ENCODE peak calls at places on chromosomes 1 and 21, in four cellular contexts. W is body of pancreas; X is adrenal gland; H is CD8-positive, alpha-beta T cell. Q is an unnamed sample. For H3K36me3 and H3K4me1, the result is how much of the 10 kb centered on the place peaks cover.

GRCh38 chr1:172024516-172024915 is 183.2 kb downstream of the DNM3 start:
- DNase-seq in W (no peak), X (no peak), H (no peak), Q (no peak)

GRCh38 chr1:59997479-59997878 is 70.9 kb upstream of the CYP2J2 start:
- DNase-seq in W (no peak), X (no peak), H (no peak), Q (no peak)

GRCh38 chr1:96845464-96845863 is 123.9 kb downstream of the PTBP2 start:
- DNase-seq in W (peak), X (peak), H (peak), Q (peak)

GRCh38 chr1:46618746-46619415 is 2.3 kb upstream of the MOB3C start:
- DNase-seq in W (no peak), X (no peak), H (no peak), Q (no peak)

GRCh38 chr21:46189213-46189958 is 5.1 kb upstream of the SPATC1L start:
- DNase-seq in W (no peak), X (peak), H (no peak), Q (no peak)

GRCh38 chr1:10918531-10918930 is 93.9 kb upstream of the TARDBP start:
- DNase-seq in W (no peak), X (no peak), H (no peak), Q (no peak)

GRCh38 chr21:43733529-43734071 is 14.7 kb downstream of the PDXK start:
- DNase-seq in W (peak), X (no peak), H (no peak), Q (no peak)

GRCh38 chr1:26318338-26319064 is 743 bp downstream of the CD52 start:
- DNase-seq in W (no peak), X (peak), H (peak), Q (no peak)

GRCh38 chr1:4778056-4778455 is 123.6 kb downstream of the AJAP1 start:
- DNase-seq in W (peak), X (peak), H (no peak), Q (no peak)

GRCh38 chr1:7111855-7112254 is 326.6 kb downstream of the CAMTA1 start:
- DNase-seq in W (no peak), X (no peak), H (no peak), Q (no peak)

GRCh38 chr1:178397678-178398077 is 99.1 kb downstream of the CLEC20A start:
- DNase-seq in W (no peak), X (no peak), H (no peak), Q (no peak)

GRCh38 chr1:171985639-171986038 is 144.3 kb downstream of the DNM3 start:
- DNase-seq in W (no peak), X (peak), H (no peak), Q (no peak)

GRCh38 chr1:14765773-14766172 is 167.3 kb downstream of the KAZN start:
- DNase-seq in W (no peak), X (no peak), H (no peak), Q (no peak)

GRCh38 chr1:172936088-172936487 is 114.7 kb downstream of the TNFSF18 start:
- DNase-seq in W (no peak), X (no peak), H (no peak), Q (no peak)

GRCh38 chr1:119740886-119741780 is 27.6 kb downstream of the HMGCS2 start:
- DNase-seq in W (no peak), X (no peak), H (no peak), Q (no peak)

GRCh38 chr1:53336146-53336545 is 8.3 kb upstream of the LRP8 start:
- DNase-seq in W (no peak), X (peak), H (peak), Q (no peak)

GRCh38 chr21:26096972-26097371 is 73.6 kb downstream of the APP start:
- DNase-seq in W (no peak), X (no peak), H (no peak), Q (no peak)

GRCh38 chr21:26097475-26097874 is 73.1 kb downstream of the APP start:
- DNase-seq in W (no peak), X (no peak), H (no peak), Q (no peak)

GRCh38 chr21:26098758-26099157 is 71.8 kb downstream of the APP start:
- DNase-seq in W (no peak), X (no peak), H (no peak), Q (no peak)

GRCh38 chr21:26100573-26100972 is 70.0 kb downstream of the APP start:
- DNase-seq in W (no peak), X (no peak), H (no peak), Q (no peak)

DNA sequence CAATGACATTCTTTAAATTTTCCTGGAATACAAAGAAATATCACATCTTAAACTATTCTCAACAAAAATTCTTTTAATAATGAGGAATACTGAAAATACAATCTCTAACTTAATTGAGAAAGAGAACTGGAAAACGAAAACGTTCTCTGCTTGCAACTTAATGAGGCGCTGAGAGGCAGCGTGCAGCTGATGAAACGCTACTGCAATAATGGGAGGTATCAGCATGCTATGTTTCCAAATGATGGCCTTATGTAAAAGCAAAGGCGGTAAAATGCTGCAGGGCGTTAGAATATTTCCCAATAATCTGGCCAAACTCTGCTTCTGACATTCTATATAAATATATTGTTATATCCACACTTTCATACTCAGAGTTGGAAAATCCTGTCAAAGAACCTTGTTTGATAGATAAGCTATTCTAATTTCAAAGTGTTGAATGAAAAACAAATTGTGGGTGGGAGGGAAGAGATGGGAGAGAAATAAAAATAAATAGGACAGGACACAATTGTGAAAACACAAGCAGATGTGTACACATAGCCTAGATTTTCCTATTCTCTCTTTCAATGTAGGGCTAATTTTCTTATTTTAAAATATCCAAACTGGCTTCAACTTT is 70.9 kb downstream of the APP start:
- DNase-seq in W (no peak), X (no peak), H (no peak), Q (no peak)
- H3K36me3 ChIP-seq in W (under half), X (under half), H (under half), Q (under half)

DNA sequence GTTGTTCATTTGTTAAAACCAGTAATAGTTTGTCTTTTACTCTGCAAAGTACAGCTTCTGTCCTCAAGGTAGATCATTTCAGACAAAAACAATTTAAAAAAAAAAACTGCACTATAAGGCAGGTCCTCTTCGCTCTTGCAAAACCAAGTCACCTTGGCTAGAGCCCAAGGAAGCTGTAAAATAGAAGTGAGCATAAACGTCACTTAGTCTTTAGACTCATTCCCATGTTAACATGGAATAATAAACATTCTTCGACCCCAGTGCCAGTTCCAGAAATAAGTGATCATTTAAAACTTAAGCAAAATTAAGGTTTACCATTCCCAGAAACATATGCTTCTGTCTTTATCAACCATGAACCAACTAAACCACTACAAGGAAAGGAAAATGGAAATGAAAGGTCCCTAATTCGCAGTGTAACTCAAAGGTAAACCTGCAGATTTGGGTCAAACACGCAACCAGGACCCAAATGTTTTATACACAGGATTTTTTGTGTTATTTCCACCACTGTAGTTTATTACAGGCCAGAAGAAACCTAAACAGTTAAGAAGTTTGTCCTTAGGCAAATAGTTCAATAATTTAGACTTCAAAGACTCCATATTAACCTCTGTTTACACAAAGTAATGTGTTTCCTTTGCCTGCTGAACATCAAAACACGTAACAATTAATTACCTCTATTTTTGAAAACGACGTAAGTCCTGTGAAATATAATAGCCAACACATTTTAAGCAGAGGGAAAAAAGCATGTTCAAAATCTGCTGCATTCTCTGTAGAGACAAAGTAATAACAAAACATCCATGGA is 54.6 kb downstream of the TGFBR3 start:
- DNase-seq in W (no peak), X (peak), H (no peak), Q (no peak)
- H3K27ac ChIP-seq in W (peak), X (no peak), H (no peak), Q (no peak)

DNA sequence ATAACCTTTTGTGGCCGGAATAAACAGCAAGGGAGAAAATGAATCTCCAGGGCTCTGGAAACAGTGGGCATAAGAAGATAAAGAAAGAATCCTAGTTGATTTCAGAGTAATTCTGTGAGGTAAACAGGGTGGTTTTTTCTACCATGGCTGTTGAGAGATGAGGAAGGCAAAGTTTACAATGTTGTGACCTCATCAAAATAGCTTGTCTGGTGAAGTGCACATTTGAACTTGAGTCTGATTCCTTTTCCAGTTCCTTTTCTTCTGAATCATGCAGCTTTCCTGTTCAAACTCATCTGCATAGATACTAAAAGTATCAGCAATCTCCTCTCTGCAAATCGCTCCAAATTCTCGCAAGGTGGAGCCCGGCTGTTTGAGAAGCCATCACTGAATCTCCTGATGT is 161.7 kb downstream of the PLPP3 start:
- DNase-seq in W (no peak), X (no peak), H (no peak), Q (no peak)
- H3K4me1 ChIP-seq in W (under half), X (under half), H (under half), Q (under half)

DNA sequence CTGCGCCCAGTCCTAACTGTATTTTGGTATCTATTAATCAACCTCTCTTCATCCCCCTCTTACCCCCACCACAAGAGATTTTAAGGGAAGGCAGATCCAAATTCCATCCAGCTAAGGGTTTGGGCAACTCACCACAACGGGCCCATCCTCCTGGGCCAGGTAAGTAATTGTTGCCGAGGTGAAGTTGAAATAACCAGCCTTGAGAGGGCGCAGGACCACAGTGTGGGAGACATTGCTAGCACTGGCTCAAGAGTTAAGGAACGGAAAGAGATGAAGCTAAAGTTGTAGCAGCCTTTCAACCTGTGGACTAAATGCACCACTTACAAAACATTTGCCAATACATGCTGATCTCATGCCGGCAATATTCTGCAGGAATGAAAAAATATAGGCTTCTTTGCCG is 5.9 kb downstream of the SSR2 start:
- DNase-seq in W (no peak), X (no peak), H (no peak), Q (no peak)
- H3K36me3 ChIP-seq in W (under half), X (half or more), H (under half), Q (half or more)

GRCh38 chr1:109864960-109865611 is 45.6 kb upstream of the CSF1 start:
- DNase-seq in W (no peak), X (no peak), H (no peak), Q (no peak)
- H3K27ac ChIP-seq in W (peak), X (no peak), H (no peak), Q (no peak)

GRCh38 chr1:183655562-183656075 is 2.5 kb upstream of the APOBEC4 start:
- DNase-seq in W (peak), X (peak), H (peak), Q (peak)
- H3K4me1 ChIP-seq in W (under half), X (under half), H (under half), Q (under half)